ENCODE peak calls at places on chromosome 14, in seven cellular contexts. Q is CD8-positive, alpha-beta T cell; W is fibroblast of lung; J is AG09309; E is B cell; V is AG04450; B is testis. O is an unnamed sample.

GRCh38 chr14:86420131-86420530 is 890.2 kb downstream of the FLRT2 start:
- DNase-seq in J (no peak), W (no peak), Q (no peak), B (no peak), E (no peak), V (no peak), O (no peak)

GRCh38 chr14:50860478-50861086 is 11.3 kb upstream of the ABHD12B start:
- DNase-seq in B (peak; percentile 91), V (peak; percentile 61), E (peak; percentile 89), W (peak; percentile 81), Q (peak; percentile 93), J (peak; percentile 40), O (peak; percentile 82)

GRCh38 chr14:64759555-64759938 is 55.3 kb downstream of the PLEKHG3 start:
- DNase-seq in J (no peak), Q (no peak), V (no peak), W (no peak), B (no peak), E (no peak), O (no peak)

GRCh38 chr14:99064262-99064954 is 207.6 kb downstream of the BCL11B start:
- DNase-seq in Q (no peak), J (no peak), W (no peak), E (no peak), B (no peak), V (no peak), O (no peak)

GRCh38 chr14:104827173-104828055 is 26.5 kb downstream of the ZBTB42 start:
- DNase-seq in W (peak; percentile 24), J (no peak), V (no peak), E (peak; percentile 68), B (peak; percentile 34), Q (peak; percentile 63), O (peak; percentile 45)

GRCh38 chr14:70642313-70643235 is 858 bp downstream of the TTC9 start:
- DNase-seq in W (no peak), J (no peak), B (peak; percentile 22), E (peak; percentile 76), Q (peak; percentile 65), V (no peak), O (peak; percentile 24)

GRCh38 chr14:50395448-50395847 is 1.2 kb downstream of the CDKL1 start:
- DNase-seq in J (no peak), E (no peak), V (no peak), B (peak; percentile 58), Q (no peak), W (no peak), O (no peak)

GRCh38 chr14:77066555-77067172 is 31.4 kb upstream of the CIPC start:
- DNase-seq in E (no peak), Q (no peak), J (no peak), V (no peak), B (no peak), W (no peak), O (no peak)

GRCh38 chr14:99612065-99612736 is 8.2 kb upstream of the CCDC85C start:
- DNase-seq in W (no peak), B (no peak), J (no peak), Q (no peak), E (no peak), V (no peak), O (no peak)

GRCh38 chr14:24093901-24094838 is at the start of gene PCK2:
- DNase-seq in Q (peak; percentile 82), V (peak; percentile 73), W (peak; percentile 92), J (peak; percentile 74), E (peak; percentile 68), B (peak; percentile 82), O (peak; percentile 62)

GRCh38 chr14:38442208-38442607 is 186.3 kb upstream of the CLEC14A start:
- DNase-seq in W (no peak), Q (no peak), V (no peak), E (no peak), B (no peak), J (no peak), O (no peak)

GRCh38 chr14:80212025-80212402 is 710 bp upstream of the DIO2 start:
- DNase-seq in Q (no peak), V (peak; percentile 23), J (peak; percentile 33), E (no peak), B (no peak), W (peak; percentile 72), O (no peak)

GRCh38 chr14:84087986-84088531 is 1441.9 kb upstream of the FLRT2 start:
- DNase-seq in Q (no peak), J (no peak), W (peak; percentile 62), B (no peak), E (no peak), V (peak; percentile 51), O (no peak)

GRCh38 chr14:94132285-94132887 is 3.0 kb upstream of the IFI27L2 start:
- DNase-seq in J (no peak), W (peak; percentile 77), V (peak; percentile 33), Q (peak; percentile 64), B (peak; percentile 83), E (peak; percentile 49), O (no peak)

GRCh38 chr14:24238123-24238522 is 4.3 kb downstream of the TINF2 start:
- DNase-seq in E (no peak), Q (no peak), V (no peak), J (no peak), W (no peak), B (no peak), O (no peak)

GRCh38 chr14:73491256-73491976 is 683 bp downstream of the RIOX1 start:
- DNase-seq in J (no peak), B (peak; percentile 54), Q (no peak), W (peak; percentile 54), E (peak; percentile 43), V (peak; percentile 8), O (peak; percentile 76)

GRCh38 chr14:70858641-70859040 is 48.6 kb upstream of the PCNX1 start:
- DNase-seq in V (no peak), Q (no peak), B (no peak), E (no peak), W (no peak), J (no peak), O (no peak)

GRCh38 chr14:44895716-44896115 is 66.0 kb downstream of the KLHL28 start:
- DNase-seq in E (no peak), J (peak; percentile 50), Q (no peak), V (peak; percentile 42), B (no peak), W (peak; percentile 35), O (no peak)

GRCh38 chr14:93879362-93879983 is 47.7 kb upstream of the FAM181A start:
- DNase-seq in W (no peak), B (no peak), J (no peak), V (no peak), Q (no peak), E (no peak), O (no peak)

GRCh38 chr14:32430326-32430725 is 101.2 kb downstream of the AKAP6 start:
- DNase-seq in B (no peak), J (no peak), W (peak; percentile 39), E (no peak), V (no peak), Q (no peak), O (no peak)

GRCh38 chr14:61537567-61538463 is 157.5 kb upstream of the HIF1A start:
- DNase-seq in E (no peak), Q (no peak), W (peak; percentile 73), V (no peak), J (peak; percentile 67), B (no peak), O (no peak)

GRCh38 chr14:100835278-100836052 is 9.5 kb downstream of the MEG3 start:
- DNase-seq in B (no peak), J (no peak), V (no peak), E (no peak), W (no peak), Q (no peak), O (no peak)

GRCh38 chr14:100836961-100837811 is 11.3 kb downstream of the MEG3 start:
- DNase-seq in J (no peak), W (no peak), E (no peak), V (no peak), Q (no peak), B (no peak), O (no peak)

GRCh38 chr14:100832311-100832960 is 6.5 kb downstream of the MEG3 start:
- DNase-seq in W (no peak), V (no peak), E (no peak), Q (no peak), J (no peak), B (no peak), O (no peak)

GRCh38 chr14:100836053-100836805 is 10.3 kb downstream of the MEG3 start:
- DNase-seq in J (no peak), W (no peak), E (no peak), Q (no peak), B (no peak), V (no peak), O (no peak)

GRCh38 chr14:100834441-100835277 is 8.7 kb downstream of the MEG3 start:
- DNase-seq in W (no peak), J (no peak), B (no peak), V (no peak), E (no peak), Q (no peak), O (no peak)
- TF ChIP-seq CTCF in W (no peak), J (no peak), B (no peak), V (no peak), E (no peak), Q (no peak), O (no peak)

GRCh38 chr14:22718091-22718490 is 48.4 kb upstream of the OXA1L start:
- DNase-seq in B (no peak), Q (no peak), J (no peak), E (no peak), V (no peak), W (no peak), O (no peak)
- TF ChIP-seq CTCF in B (no peak), Q (no peak), J (no peak), E (no peak), V (no peak), W (no peak), O (no peak)

DNA sequence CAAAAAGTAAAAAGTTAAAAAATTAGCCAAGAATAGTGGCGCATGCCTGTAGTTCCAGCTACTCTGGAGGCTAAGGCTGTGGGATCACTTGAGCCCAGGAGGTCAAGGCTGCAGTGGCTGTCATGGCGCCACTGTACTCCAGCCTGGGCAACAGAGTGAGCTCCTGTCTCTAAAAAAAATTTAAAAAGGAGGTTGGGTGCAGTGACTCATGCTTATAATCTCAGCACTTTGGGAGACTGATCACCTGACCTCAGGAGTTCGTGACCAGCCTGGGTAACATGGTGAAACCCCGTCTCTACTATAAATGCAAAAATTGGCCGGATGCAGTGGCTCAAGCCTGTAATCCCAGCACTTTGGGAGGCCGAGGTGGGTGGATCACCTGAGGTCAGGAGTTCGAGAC is 8.2 kb upstream of the YLPM1 start:
- DNase-seq in J (no peak), Q (no peak), E (no peak), W (no peak), V (no peak), B (no peak), O (no peak)
- TF ChIP-seq CTCF in J (no peak), Q (no peak), E (no peak), W (no peak), V (no peak), B (no peak), O (no peak)

DNA sequence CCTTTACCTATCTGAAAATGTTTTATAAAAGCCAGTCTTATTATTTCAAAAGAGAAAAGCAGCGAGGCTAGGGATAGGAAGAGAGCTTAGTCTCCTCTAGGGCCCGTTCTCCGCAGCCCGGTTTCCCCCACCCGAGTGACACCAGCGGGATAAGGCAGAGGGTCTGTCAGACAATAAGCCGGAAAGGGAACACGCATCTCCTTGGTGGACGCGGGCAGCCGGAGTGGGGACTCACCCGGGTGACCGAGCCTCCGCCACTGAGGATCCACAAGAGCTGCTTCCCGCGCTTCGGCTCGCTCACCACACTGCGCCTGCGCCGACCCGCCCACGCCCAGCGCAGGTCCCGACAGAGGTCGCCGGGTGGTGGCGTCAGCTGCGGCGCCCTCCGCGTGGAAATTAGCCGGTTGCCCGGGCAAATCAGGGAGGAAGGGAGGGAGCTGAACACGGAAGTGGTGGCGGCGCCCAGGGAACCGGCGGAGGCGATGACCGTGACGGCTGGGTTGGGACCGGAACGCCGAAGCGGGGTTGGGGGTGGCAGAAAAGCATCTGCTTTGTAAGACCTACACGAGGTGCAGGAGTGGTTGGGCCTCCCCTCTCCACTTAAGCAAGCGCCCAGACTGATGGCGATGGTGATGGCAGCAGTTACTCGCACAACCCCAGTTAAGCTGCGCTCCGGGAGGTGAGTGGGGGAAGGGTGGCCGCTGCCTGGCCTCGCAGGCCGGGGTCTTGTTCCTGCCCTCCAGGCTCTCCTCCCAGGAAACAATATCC is at the start of the genes SOCS4 and WDHD1:
- DNase-seq in E (peak; percentile 92), B (peak; percentile 95), Q (peak; percentile 96), V (peak; percentile 63), J (peak; percentile 66), W (peak; percentile 92), O (peak; percentile 96)
- TF ChIP-seq CTCF in E (no peak), B (no peak), Q (no peak), V (no peak), J (peak; percentile 9), W (no peak), O (no peak)